ENCODE peak calls at places on chromosomes 3 and 15, in four cellular contexts. S is upper lobe of right lung, D is sigmoid colon, G is lower lobe of right lung. T is an unnamed sample.

GRCh38 chr15:36958611-36959010 is 141.7 kb downstream of the MEIS2 start:
- DNase-seq in S (no peak), D (no peak), G (no peak), T (no peak)

GRCh38 chr3:30641612-30642251 is 35.3 kb downstream of the TGFBR2 start:
- DNase-seq in S (no peak), D (no peak), G (no peak), T (no peak)

GRCh38 chr15:98321916-98322315 is 326.4 kb upstream of the IGF1R start:
- DNase-seq in S (no peak), D (no peak), G (no peak), T (no peak)

GRCh38 chr3:23821858-23822257 is 16.1 kb downstream of the UBE2E1 start:
- DNase-seq in S (no peak), D (no peak), G (no peak), T (no peak)

GRCh38 chr15:96209285-96209735 is 121.2 kb upstream of the NR2F2 start:
- DNase-seq in S (no peak), D (no peak), G (no peak), T (no peak)

GRCh38 chr3:67463656-67464055 is 190.8 kb downstream of the SUCLG2 start:
- DNase-seq in S (no peak), D (no peak), G (no peak), T (no peak)

GRCh38 chr3:121998588-121999473 is 23.2 kb downstream of the ILDR1 start:
- DNase-seq in S (no peak), D (no peak), G (no peak), T (peak; percentile 52)

GRCh38 chr15:91776104-91776503 is 77.4 kb upstream of the SLCO3A1 start:
- DNase-seq in S (no peak), D (no peak), G (no peak), T (no peak)

GRCh38 chr3:155744626-155745324 is at the start of gene PLCH1:
- DNase-seq in S (peak; percentile 88), D (peak; percentile 74), G (peak; percentile 83), T (peak; percentile 97)

GRCh38 chr15:83106994-83107840 is at the start of gene TM6SF1:
- DNase-seq in S (peak; percentile 72), D (no peak), G (peak; percentile 64), T (peak; percentile 71)

GRCh38 chr3:29144807-29145206 is 136.1 kb upstream of the RBMS3 start:
- DNase-seq in S (no peak), D (peak; percentile 71), G (no peak), T (no peak)

GRCh38 chr3:138442433-138442832 is 8.0 kb downstream of the ESYT3 start:
- DNase-seq in S (no peak), D (no peak), G (no peak), T (peak; percentile 82)

GRCh38 chr3:55468251-55468650 is 18.9 kb downstream of the WNT5A start:
- DNase-seq in S (no peak), D (no peak), G (no peak), T (no peak)

GRCh38 chr3:14506626-14507344 is 33.4 kb downstream of the GRIP2 start:
- DNase-seq in S (peak; percentile 40), D (peak; percentile 34), G (no peak), T (peak; percentile 26)

DNA sequence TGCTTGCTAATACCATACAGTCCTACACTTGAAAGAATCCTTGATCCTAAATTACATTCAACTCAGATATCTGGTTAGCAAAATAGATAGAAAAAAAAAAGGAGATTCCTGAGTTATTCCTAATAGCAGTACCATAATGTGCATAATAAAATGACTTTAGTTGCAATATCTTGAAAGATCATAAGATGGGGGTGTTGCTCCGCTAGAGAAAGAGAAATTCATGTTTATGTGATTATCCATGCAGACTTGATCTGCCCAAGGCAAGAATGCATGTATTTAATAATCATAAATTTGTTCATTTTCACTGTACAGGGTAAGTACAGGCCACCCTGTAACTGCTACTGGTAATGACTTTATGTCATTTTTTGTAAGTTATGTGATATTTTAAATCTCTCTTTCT is 84.7 kb downstream of the HCN4 start:
- DNase-seq in S (no peak), D (no peak), G (no peak), T (no peak)
- TF ChIP-seq CTCF in S (no peak), D (no peak), G (no peak), T (no peak)

GRCh38 chr15:76576526-76577279 is 240.1 kb downstream of the ISL2 start:
- DNase-seq in S (peak; percentile 79), D (peak; percentile 71), G (peak; percentile 73), T (no peak)
- H3K4me3 ChIP-seq in S (no peak overlapping the region), D (no peak overlapping the region), G (no peak overlapping the region), T (no peak overlapping the region)

GRCh38 chr3:142984255-142984654 is 17.1 kb upstream of the U2SURP start:
- DNase-seq in S (no peak), D (no peak), G (no peak), T (no peak)

GRCh38 chr3:142983318-142983717 is 18.1 kb upstream of the U2SURP start:
- DNase-seq in S (no peak), D (no peak), G (no peak), T (no peak)

GRCh38 chr3:142990706-142991105 is 10.7 kb upstream of the U2SURP start:
- DNase-seq in S (no peak), D (no peak), G (no peak), T (no peak)

GRCh38 chr3:142987707-142988106 is 13.7 kb upstream of the U2SURP start:
- DNase-seq in S (no peak), D (no peak), G (no peak), T (peak; percentile 74)

DNA sequence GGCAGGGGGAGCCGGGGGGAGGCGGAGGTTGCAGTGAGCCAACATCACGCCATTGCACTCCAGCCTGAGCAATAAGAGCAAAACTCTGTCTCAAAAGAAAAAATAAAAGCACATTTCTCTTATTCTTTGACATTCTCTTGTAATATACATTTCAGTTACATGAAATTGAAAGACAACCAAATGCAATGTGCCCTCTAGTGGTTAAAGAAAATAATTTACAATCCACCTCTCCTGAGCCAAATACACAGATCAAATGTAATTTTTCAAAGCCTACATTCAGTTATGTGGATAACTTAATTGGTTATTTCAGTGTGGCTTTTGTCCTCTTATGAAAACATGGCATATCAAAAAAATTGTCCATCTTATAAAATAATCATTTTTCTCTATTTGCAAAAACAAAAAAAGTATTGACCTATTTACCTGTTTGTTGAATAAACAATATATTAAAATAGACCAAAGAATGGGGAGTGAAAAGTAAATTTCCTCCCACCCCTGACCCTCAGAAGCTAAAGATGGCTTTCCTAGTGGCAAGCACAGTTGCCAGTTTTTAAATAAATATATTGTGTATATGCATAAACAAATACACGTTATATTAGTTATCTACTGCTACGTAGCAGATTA is 14.2 kb upstream of the U2SURP start:
- DNase-seq in S (no peak), D (no peak), G (no peak), T (no peak)
- H3K27ac ChIP-seq in S (no peak overlapping the region), D (no peak overlapping the region), G (no peak overlapping the region), T (no peak overlapping the region)

DNA sequence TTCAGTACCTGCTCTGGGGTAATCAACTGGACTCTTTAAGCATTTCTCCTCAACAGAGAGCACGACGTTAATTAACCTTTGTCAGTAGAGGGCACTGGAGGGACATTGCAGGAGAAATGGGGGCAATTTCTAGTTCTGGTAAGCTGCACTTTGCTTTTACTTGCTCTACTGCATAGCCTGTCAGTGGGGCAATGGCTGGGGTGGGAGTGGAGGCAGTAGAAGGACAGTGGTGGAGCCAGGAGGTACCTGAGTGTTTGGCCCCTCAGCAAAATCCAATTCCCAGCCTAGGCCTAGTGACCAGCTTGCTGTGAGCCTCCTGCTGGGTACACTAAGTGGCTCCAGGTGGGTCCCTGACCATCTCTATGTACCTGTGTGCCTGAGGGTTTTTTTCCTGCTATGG is 18.3 kb upstream of the MED12L start:
- DNase-seq in S (no peak), D (no peak), G (no peak), T (peak; percentile 61)
- TF ChIP-seq CTCF in S (no peak), D (no peak), G (no peak), T (peak; percentile 66)

DNA sequence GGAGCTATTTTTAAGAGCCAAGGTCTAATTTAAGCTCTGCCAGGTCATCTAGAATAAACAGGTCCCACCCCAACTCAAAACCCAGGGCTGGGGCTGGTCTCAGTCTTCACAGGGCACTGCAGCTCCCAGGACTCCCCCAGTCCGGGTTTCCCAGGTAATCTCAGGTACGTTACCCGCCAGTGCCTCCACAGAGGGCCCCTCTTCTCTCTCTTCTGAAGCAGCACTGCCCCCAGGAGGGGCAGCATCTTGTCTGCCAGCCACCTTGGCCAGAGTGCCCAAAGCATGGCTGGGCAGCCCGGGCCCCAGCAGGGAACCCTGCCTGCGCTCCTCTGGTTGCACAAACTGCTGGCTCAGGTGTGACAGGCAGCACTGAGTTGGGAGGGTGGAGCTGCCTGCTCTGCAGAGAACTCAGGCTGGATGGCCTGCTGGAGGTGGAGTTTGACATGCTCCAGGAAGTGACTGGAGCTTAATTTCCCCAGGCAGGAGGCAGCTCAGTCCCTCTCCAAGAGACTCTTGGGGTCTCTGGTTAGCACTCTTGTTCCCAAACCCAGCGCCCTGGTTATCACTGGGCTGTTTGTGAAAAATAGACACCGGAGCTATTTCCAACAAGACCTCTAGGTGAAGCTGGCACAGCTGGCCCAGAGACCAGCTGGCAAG is at the start of gene PLA2G4F:
- DNase-seq in S (peak; percentile 88), D (no peak), G (peak; percentile 78), T (peak; percentile 72)
- H3K4me3 ChIP-seq in S (peak within 1 kb of the TSS; percentile 47), D (no peak within 1 kb of the TSS), G (peak within 1 kb of the TSS; percentile 48), T (no peak within 1 kb of the TSS)